ENCODE peak calls at places on chromosomes 4 and X, in five cellular contexts. L, Z, T, X and P are unnamed samples.
A peak's percentile ranks its signal among the peaks of the same experiment; 100 is the strongest.

GRCh38 chrX:112931478-112931877 is 90.8 kb upstream of the AMOT start:
- DNase-seq in X (no peak), L (no peak), T (no peak), Z (no peak), P (no peak)

GRCh38 chr4:88017516-88018302 is 10.3 kb downstream of the PKD2 start:
- DNase-seq in X (no peak), Z (peak; percentile 98), T (no peak), L (peak; percentile 88), P (peak; percentile 97)

GRCh38 chr4:10031663-10032590 is 10.6 kb upstream of the SLC2A9 start:
- DNase-seq in X (no peak), Z (no peak), L (no peak), T (no peak), P (peak; percentile 52)

GRCh38 chr4:121789470-121789869 is 11.7 kb upstream of the EXOSC9 start:
- DNase-seq in L (no peak), X (no peak), T (no peak), Z (no peak), P (no peak)

GRCh38 chr4:94721310-94721709 is 36.4 kb upstream of the BMPR1B start:
- DNase-seq in T (no peak), L (no peak), Z (no peak), X (no peak), P (no peak)

GRCh38 chr4:171920901-171921300 is 107.7 kb downstream of the GALNTL6 start:
- DNase-seq in T (no peak), Z (no peak), X (no peak), L (no peak), P (no peak)

GRCh38 chrX:39777623-39778025 is 320.1 kb downstream of the BCOR start:
- DNase-seq in L (no peak), X (no peak), T (no peak), Z (no peak), P (no peak)

GRCh38 chr4:90121961-90122748 is 5.0 kb upstream of the CCSER1 start:
- DNase-seq in T (no peak), X (no peak), L (no peak), Z (no peak), P (no peak)

GRCh38 chrX:81259714-81260395 is 58.0 kb downstream of the SH3BGRL start:
- DNase-seq in L (no peak), Z (peak; percentile 35), X (no peak), T (peak; percentile 6), P (peak; percentile 62)

GRCh38 chr4:106971586-106971985 is 64.5 kb downstream of the DKK2 start:
- DNase-seq in X (no peak), T (peak; percentile 53), Z (no peak), L (no peak), P (no peak)

GRCh38 chr4:89216422-89216821 is 91.2 kb downstream of the GPRIN3 start:
- DNase-seq in X (no peak), Z (no peak), T (no peak), L (no peak), P (no peak)

GRCh38 chr4:75494563-75494962 is 19.6 kb downstream of the RCHY1 start:
- DNase-seq in T (no peak), Z (peak; percentile 88), X (no peak), L (peak; percentile 68), P (peak; percentile 79)

GRCh38 chr4:187333151-187333550 is 609.5 kb upstream of the FAT1 start:
- DNase-seq in T (no peak), L (no peak), X (no peak), Z (no peak), P (no peak)

GRCh38 chrX:14673764-14674163 is 144.4 kb downstream of the GLRA2 start:
- DNase-seq in X (no peak), L (peak; percentile 34), Z (peak; percentile 91), T (peak; percentile 75), P (peak; percentile 86)

GRCh38 chrX:9372866-9373265 is 92.0 kb upstream of the TBL1X start:
- DNase-seq in X (no peak), L (no peak), Z (no peak), T (no peak), P (no peak)

GRCh38 chr4:106604319-106605051 is 235.9 kb upstream of the GIMD1 start:
- DNase-seq in X (no peak), L (no peak), T (no peak), Z (no peak), P (no peak)

GRCh38 chr4:84804126-84804525 is 162.4 kb downstream of the WDFY3 start:
- DNase-seq in L (no peak), T (no peak), Z (peak; percentile 86), X (no peak), P (peak; percentile 81)

GRCh38 chrX:54560411-54560810 is 30.4 kb downstream of the GNL3L start:
- DNase-seq in L (no peak), X (no peak), Z (no peak), T (no peak), P (no peak)

GRCh38 chr4:122661176-122661575 is 40.3 kb upstream of the IL21 start:
- DNase-seq in X (no peak), L (no peak), T (no peak), Z (peak; percentile 62), P (peak; percentile 26)

GRCh38 chrX:48939417-48940228 is 17.8 kb downstream of the OTUD5 start:
- DNase-seq in L (no peak), Z (no peak), X (no peak), T (no peak), P (no peak)

GRCh38 chr4:24559889-24560288 is 24.5 kb downstream of the DHX15 start:
- DNase-seq in X (no peak), T (no peak), Z (peak; percentile 77), L (no peak), P (peak; percentile 47)

GRCh38 chr4:53545238-53545637 is 46.0 kb downstream of the LNX1 start:
- DNase-seq in T (no peak), L (no peak), X (no peak), Z (no peak), P (no peak)

GRCh38 chr4:176435891-176436499 is 116.2 kb downstream of the SPCS3 start:
- DNase-seq in T (no peak), L (peak; percentile 83), Z (peak; percentile 51), X (no peak), P (peak; percentile 57)

GRCh38 chr4:105329081-105329480 is 144.8 kb downstream of the PPA2 start:
- DNase-seq in T (no peak), Z (no peak), X (no peak), L (no peak), P (no peak)

GRCh38 chrX:111869639-111870034 is 6.3 kb upstream of the TRPC5OS start:
- DNase-seq in T (peak; percentile 66), L (no peak), X (no peak), Z (peak; percentile 31), P (peak; percentile 58)

GRCh38 chrX:50704360-50704759 is 109.6 kb downstream of the SHROOM4 start:
- DNase-seq in Z (no peak), T (no peak), L (no peak), X (no peak), P (no peak)

GRCh38 chrX:140821280-140821679 is 111.7 kb downstream of the LINC00632 start:
- DNase-seq in X (no peak), T (no peak), Z (no peak), L (no peak), P (no peak)

GRCh38 chrX:119226431-119226830 is 9.7 kb upstream of the PGRMC1 start:
- DNase-seq in L (no peak), Z (peak; percentile 1), X (no peak), T (no peak), P (no peak)

GRCh38 chr4:144611850-144612249 is 34.1 kb upstream of the HHIP start:
- DNase-seq in T (peak; percentile 29), Z (peak; percentile 23), X (no peak), L (no peak), P (peak; percentile 21)

GRCh38 chr4:94084155-94084554 is 123.5 kb upstream of the SMARCAD1 start:
- DNase-seq in L (no peak), X (no peak), T (no peak), Z (no peak), P (no peak)

GRCh38 chr4:42398448-42399355 is 1.4 kb downstream of the SHISA3 start:
- DNase-seq in X (no peak), L (no peak), Z (no peak), T (peak; percentile 25), P (no peak)

GRCh38 chr4:48449151-48449550 is 34.0 kb upstream of the SLC10A4 start:
- DNase-seq in T (no peak), L (no peak), X (no peak), Z (no peak), P (no peak)

GRCh38 chr4:48450740-48451139 is 32.4 kb upstream of the SLC10A4 start:
- DNase-seq in Z (no peak), T (peak; percentile 11), L (no peak), X (no peak), P (no peak)

GRCh38 chr4:48439988-48440387 is 43.2 kb upstream of the SLC10A4 start:
- DNase-seq in L (no peak), T (no peak), Z (no peak), X (no peak), P (peak; percentile 63)

GRCh38 chr4:48445704-48446103 is 37.4 kb upstream of the SLC10A4 start:
- DNase-seq in Z (peak; percentile 39), L (no peak), T (peak; percentile 29), X (no peak), P (peak; percentile 52)
- TF ChIP-seq CTCF in Z (no peak), L (peak; percentile 44), T (peak; percentile 55), X (no peak), P (peak; percentile 52)

DNA sequence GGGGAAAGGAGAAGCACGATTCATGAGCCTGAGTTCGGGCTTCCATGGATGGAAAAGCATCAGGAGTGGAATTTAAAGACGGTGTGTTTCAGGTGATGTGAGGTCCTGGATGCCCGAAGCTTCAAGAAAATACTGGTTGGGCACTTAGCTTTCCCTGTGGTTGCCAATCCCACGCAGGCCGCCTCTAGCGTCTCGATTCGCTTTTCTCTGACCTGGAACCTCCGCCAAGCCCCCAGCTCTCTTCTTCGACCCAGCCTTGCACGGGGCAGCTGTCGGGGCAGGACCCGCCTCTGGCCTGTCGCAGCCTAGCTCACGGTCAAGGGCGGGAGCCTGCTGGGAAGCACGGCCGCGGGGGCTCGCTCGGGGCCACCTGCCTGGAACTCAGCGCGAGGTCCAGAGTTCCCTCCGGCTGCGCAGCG is 308 bp upstream of the TLR2 start:
- DNase-seq in Z (no peak), T (no peak), L (no peak), X (no peak), P (no peak)
- H3K4me3 ChIP-seq in Z (peak overlapping the region; percentile 32), T (peak overlapping the region; percentile 38), L (peak overlapping the region; percentile 39), X (peak overlapping the region; percentile 47), P (peak overlapping the region; percentile 59)

DNA sequence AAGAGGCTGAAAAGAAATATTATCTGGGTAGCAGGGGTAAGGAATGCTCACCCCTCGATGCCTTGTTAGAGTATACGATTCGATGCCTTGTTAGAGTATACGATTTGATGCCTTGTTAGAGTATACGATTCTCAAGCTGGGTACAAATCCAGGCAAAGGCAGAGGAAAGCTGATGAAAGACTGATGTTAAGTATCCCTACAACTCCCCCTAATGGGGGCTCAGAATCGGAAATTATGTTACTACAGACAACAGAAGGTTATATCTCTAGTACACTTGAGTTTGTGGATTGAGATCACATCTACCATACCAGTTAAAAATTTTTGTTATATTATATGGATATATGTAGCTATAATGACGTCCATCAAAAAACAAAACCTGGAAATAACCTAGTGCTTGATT is 4.8 kb downstream of the LRRC66 start:
- DNase-seq in Z (peak; percentile 21), L (no peak), T (peak; percentile 1), X (no peak), P (no peak)
- TF ChIP-seq CTCF in Z (no peak), L (no peak), T (peak; percentile 28), X (no peak), P (no peak)

DNA sequence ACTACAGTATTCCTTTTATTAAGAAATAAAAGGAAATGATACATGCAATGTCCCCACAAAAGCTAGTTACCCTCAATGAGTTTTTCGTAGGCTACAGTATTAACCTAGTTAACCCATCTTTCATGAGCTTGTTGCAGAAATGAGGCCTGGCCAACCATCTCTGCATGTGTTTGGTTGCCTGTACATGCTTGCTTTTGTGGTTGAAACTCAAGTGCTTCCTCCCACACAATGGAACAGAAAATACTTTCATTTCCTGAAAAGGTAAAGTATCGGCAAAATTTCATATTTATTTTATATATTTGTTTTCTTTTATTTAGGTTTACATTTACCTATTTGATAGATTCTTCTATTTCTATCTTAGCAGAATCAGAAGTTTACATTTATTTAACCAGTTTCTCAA is 214.6 kb upstream of the FAM241A start:
- DNase-seq in Z (no peak), X (no peak), T (no peak), L (no peak), P (no peak)
- H3K4me3 ChIP-seq in Z (no peak overlapping the region), X (no peak overlapping the region), T (no peak overlapping the region), L (no peak overlapping the region), P (no peak overlapping the region)